ENCODE peak calls at places on chromosomes 6 and 20, in six cellular contexts. J, B, G, Q, O and I are unnamed samples.

GRCh38 chr6:115759051-115759450 is 301.6 kb downstream of the FRK start:
- DNase-seq in Q (no peak), G (no peak), O (no peak), B (no peak), J (no peak), I (no peak)

GRCh38 chr20:42775037-42775436 is 414.7 kb downstream of the PTPRT start:
- DNase-seq in J (no peak), B (no peak), Q (no peak), O (no peak), G (no peak), I (no peak)

GRCh38 chr6:89492025-89492640 is 59.2 kb downstream of the ANKRD6 start:
- DNase-seq in J (no peak), O (no peak), G (no peak), B (no peak), Q (no peak), I (no peak)

GRCh38 chr20:58271596-58272460 is 37.7 kb upstream of the RAB22A start:
- DNase-seq in Q (no peak), O (peak; percentile 71), J (no peak), G (no peak), B (no peak), I (no peak)

GRCh38 chr6:137967689-137968467 is 100.8 kb downstream of the TNFAIP3 start:
- DNase-seq in J (no peak), Q (no peak), B (no peak), G (no peak), O (no peak), I (no peak)

GRCh38 chr6:143696327-143697000 is 18.7 kb downstream of the PHACTR2 start:
- DNase-seq in O (peak; percentile 68), B (no peak), Q (no peak), J (no peak), G (no peak), I (peak; percentile 27)

GRCh38 chr6:134452901-134453300 is 135.0 kb upstream of the SGK1 start:
- DNase-seq in G (no peak), O (no peak), B (no peak), J (no peak), Q (no peak), I (no peak)

GRCh38 chr20:1871807-1872455 is 23.3 kb upstream of the SIRPA start:
- DNase-seq in O (no peak), B (no peak), G (peak; percentile 43), Q (no peak), J (no peak), I (no peak)

GRCh38 chr6:151680846-151681425 is 126.5 kb upstream of the ESR1 start:
- DNase-seq in O (no peak), J (no peak), B (no peak), G (no peak), Q (no peak), I (no peak)

GRCh38 chr6:115323001-115323400 is 737.7 kb downstream of the FRK start:
- DNase-seq in B (no peak), Q (no peak), G (no peak), O (no peak), J (no peak), I (no peak)

GRCh38 chr6:69732640-69733039 is 64.2 kb downstream of the LMBRD1 start:
- DNase-seq in Q (peak; percentile 17), O (no peak), J (no peak), B (no peak), G (peak; percentile 11), I (no peak)

GRCh38 chr6:4788953-4789584 is 12.9 kb downstream of the CDYL start:
- DNase-seq in J (no peak), G (no peak), Q (no peak), O (no peak), B (no peak), I (no peak)

GRCh38 chr6:5998741-5999687 is 7.7 kb downstream of the NRN1 start:
- DNase-seq in B (no peak), Q (no peak), O (no peak), J (no peak), G (no peak), I (no peak)

GRCh38 chr20:40813213-40813510 is 124.1 kb upstream of the MAFB start:
- DNase-seq in O (no peak), Q (no peak), J (no peak), B (no peak), G (no peak), I (no peak)

GRCh38 chr20:35539756-35540212 is 2.1 kb upstream of the ERGIC3 start:
- DNase-seq in O (no peak), J (no peak), Q (no peak), G (peak; percentile 70), B (peak; percentile 19), I (peak; percentile 97)

GRCh38 chr6:132830236-132830799 is 15.9 kb downstream of the RPS12 start:
- DNase-seq in G (no peak), B (peak; percentile 35), J (no peak), O (peak; percentile 59), Q (no peak), I (peak; percentile 33)

GRCh38 chr6:119129148-119129967 is 50.9 kb upstream of the FAM184A start:
- DNase-seq in G (no peak), J (peak; percentile 72), Q (peak; percentile 57), O (peak; percentile 76), B (peak; percentile 60), I (peak; percentile 76)

GRCh38 chr6:30615958-30616810 is 859 bp downstream of the PPP1R10 start:
- DNase-seq in J (no peak), B (peak; percentile 60), Q (peak; percentile 47), O (no peak), G (no peak), I (peak; percentile 61)

GRCh38 chr20:56925696-56926101 is 296.6 kb downstream of the TFAP2C start:
- DNase-seq in B (no peak), J (no peak), O (no peak), G (no peak), Q (no peak), I (no peak)

GRCh38 chr6:109441069-109441816 is 719 bp downstream of the SMPD2 start:
- DNase-seq in B (peak; percentile 60), G (no peak), J (no peak), Q (peak; percentile 51), O (peak; percentile 47), I (peak; percentile 40)

GRCh38 chr6:2378891-2379652 is 133.7 kb upstream of the GMDS start:
- DNase-seq in J (peak; percentile 31), O (peak; percentile 82), G (no peak), B (peak; percentile 23), Q (no peak), I (no peak)

GRCh38 chr6:116997496-116997895 is 120.5 kb downstream of the RFX6 start:
- DNase-seq in O (no peak), G (no peak), Q (no peak), B (no peak), J (no peak), I (no peak)

GRCh38 chr6:136959471-136959891 is 37.4 kb downstream of the SLC35D3 start:
- DNase-seq in B (no peak), Q (no peak), J (no peak), O (no peak), G (no peak), I (no peak)

GRCh38 chr6:97705568-97705967 is 422.6 kb upstream of the MMS22L start:
- DNase-seq in B (peak; percentile 11), G (no peak), Q (no peak), O (peak; percentile 2), J (peak; percentile 7), I (peak; percentile 5)

GRCh38 chr6:74936886-74937285 is 269.0 kb downstream of the COL12A1 start:
- DNase-seq in O (peak; percentile 38), B (no peak), J (no peak), G (no peak), Q (no peak), I (no peak)

GRCh38 chr6:41960026-41960425 is 18.4 kb upstream of the CCND3 start:
- DNase-seq in O (no peak), G (no peak), Q (no peak), J (no peak), B (no peak), I (no peak)
- TF ChIP-seq RAD21 in O (no peak), G (no peak), Q (no peak), J (no peak), B (no peak), I (no peak)

GRCh38 chr6:156928972-156929371 is 151.8 kb downstream of the ARID1B start:
- DNase-seq in O (no peak), B (no peak), Q (no peak), J (no peak), G (no peak), I (no peak)

GRCh38 chr6:156931283-156931682 is 154.1 kb downstream of the ARID1B start:
- DNase-seq in J (no peak), O (no peak), Q (no peak), B (no peak), G (no peak), I (no peak)

GRCh38 chr6:156924241-156924640 is 147.1 kb downstream of the ARID1B start:
- DNase-seq in O (no peak), B (no peak), G (no peak), Q (no peak), J (no peak), I (no peak)

GRCh38 chr6:156925718-156926607 is 148.8 kb downstream of the ARID1B start:
- DNase-seq in O (no peak), Q (no peak), B (no peak), G (no peak), J (no peak), I (no peak)

DNA sequence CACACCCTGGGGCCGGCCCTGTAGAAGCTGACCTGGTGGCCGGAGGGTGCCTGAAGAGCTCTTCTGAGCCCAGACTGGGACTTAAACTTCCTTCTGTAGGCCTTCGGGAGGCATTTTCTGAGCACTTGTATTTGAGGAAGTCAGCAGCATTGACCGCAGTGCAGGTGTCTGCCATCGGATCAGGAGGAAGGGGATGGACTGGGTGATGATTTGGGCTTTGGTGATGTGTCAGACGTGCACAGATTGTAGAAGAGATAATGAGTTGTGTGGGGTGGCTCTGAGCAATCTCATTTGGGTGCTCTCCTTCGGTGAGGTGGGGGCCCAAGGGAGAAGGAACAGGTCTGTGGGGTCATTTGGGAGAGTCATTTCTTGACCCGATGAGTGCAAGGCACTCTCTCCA is 150.9 kb downstream of the ARID1B start:
- DNase-seq in O (no peak), J (no peak), G (no peak), Q (no peak), B (no peak), I (no peak)
- TF ChIP-seq RAD21 in O (no peak), J (no peak), G (no peak), Q (no peak), B (no peak), I (no peak)

DNA sequence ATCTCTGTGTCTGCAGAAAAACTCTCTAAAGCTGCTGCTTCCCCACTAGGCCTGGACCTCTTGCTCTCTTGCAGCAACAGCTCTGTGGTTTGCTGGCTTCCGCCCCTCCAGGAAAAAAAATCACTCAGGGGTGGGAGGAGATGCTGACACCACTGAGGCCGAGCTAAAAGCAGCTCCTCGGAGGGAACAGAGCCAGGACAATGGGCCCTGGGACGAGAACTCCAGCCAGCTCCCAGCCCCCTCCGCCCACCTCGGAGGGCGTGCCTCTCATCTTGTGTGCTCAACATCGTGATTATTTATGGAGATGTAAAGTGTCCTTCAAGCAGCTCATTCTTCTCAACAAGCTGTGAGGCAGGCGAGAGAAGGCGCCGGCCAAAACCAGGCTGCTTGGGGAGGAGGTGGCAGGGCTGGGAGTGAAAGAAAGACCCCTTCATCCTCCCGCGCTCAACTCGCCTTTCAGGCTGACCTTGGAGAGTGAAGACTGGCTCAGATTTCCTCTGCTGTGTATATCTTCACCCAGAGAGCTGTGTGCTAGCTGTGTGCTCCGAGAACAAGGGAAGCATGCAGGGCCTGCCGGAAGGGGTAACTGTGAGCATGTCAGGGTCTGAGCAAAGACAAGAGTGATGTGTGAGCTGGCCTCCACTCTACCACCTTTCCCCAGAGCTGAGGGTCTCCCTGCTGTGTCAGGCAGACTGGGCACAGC is 53.6 kb upstream of the LRFN2 start:
- DNase-seq in Q (no peak), J (no peak), G (no peak), B (no peak), O (no peak), I (no peak)
- TF ChIP-seq RAD21 in Q (no peak), J (no peak), G (no peak), B (no peak), O (no peak), I (no peak)

GRCh38 chr20:7667194-7667593 is 273.1 kb downstream of the HAO1 start:
- DNase-seq in B (peak; percentile 26), G (no peak), J (no peak), O (no peak), Q (no peak), I (no peak)
- TF ChIP-seq RAD21 in B (no peak), G (no peak), J (no peak), O (no peak), Q (no peak), I (no peak)